ENCODE peak calls at places on chromosomes 1 and 21, in six cellular contexts. One of them, this sample, is unnamed.

GRCh38 chr1:9721606-9722377 is 70.3 kb downstream of the PIK3CD start:
- DNase-seq in sigmoid colon: no peak
- DNase-seq in MM.1S: peak; percentile 46
- DNase-seq in heart left ventricle: no peak
- DNase-seq in fibroblast of lung: no peak
- DNase-seq in lower leg skin: no peak
- DNase-seq in this sample: no peak

GRCh38 chr1:25879675-25880074 is 4.2 kb upstream of the PAQR7 start:
- DNase-seq in sigmoid colon: peak; percentile 38
- DNase-seq in MM.1S: no peak
- DNase-seq in heart left ventricle: no peak
- DNase-seq in fibroblast of lung: no peak
- DNase-seq in lower leg skin: no peak
- DNase-seq in this sample: no peak

GRCh38 chr1:238962941-238963340 is 423.4 kb upstream of the CHRM3 start:
- DNase-seq in sigmoid colon: no peak
- DNase-seq in MM.1S: no peak
- DNase-seq in heart left ventricle: no peak
- DNase-seq in fibroblast of lung: peak; percentile 51
- DNase-seq in lower leg skin: no peak
- DNase-seq in this sample: no peak

GRCh38 chr1:12518956-12519707 is 98.9 kb downstream of the DHRS3 start:
- DNase-seq in sigmoid colon: peak; percentile 97
- DNase-seq in MM.1S: no peak
- DNase-seq in heart left ventricle: peak; percentile 84
- DNase-seq in fibroblast of lung: peak; percentile 53
- DNase-seq in lower leg skin: peak; percentile 95
- DNase-seq in this sample: peak; percentile 80

GRCh38 chr21:46037338-46038325 is 56.1 kb downstream of the COL6A1 start:
- DNase-seq in sigmoid colon: no peak
- DNase-seq in MM.1S: no peak
- DNase-seq in heart left ventricle: peak; percentile 28
- DNase-seq in fibroblast of lung: no peak
- DNase-seq in lower leg skin: no peak
- DNase-seq in this sample: no peak

GRCh38 chr1:188762344-188762743 is 1715.3 kb downstream of the BRINP3 start:
- DNase-seq in sigmoid colon: no peak
- DNase-seq in MM.1S: no peak
- DNase-seq in heart left ventricle: no peak
- DNase-seq in fibroblast of lung: no peak
- DNase-seq in lower leg skin: no peak
- DNase-seq in this sample: no peak

GRCh38 chr1:105462308-105462707 is 1594.2 kb upstream of the PRMT6 start:
- DNase-seq in sigmoid colon: no peak
- DNase-seq in MM.1S: no peak
- DNase-seq in heart left ventricle: no peak
- DNase-seq in fibroblast of lung: no peak
- DNase-seq in lower leg skin: no peak
- DNase-seq in this sample: no peak

GRCh38 chr21:46424062-46424591 is 34.6 kb upstream of the DIP2A start:
- DNase-seq in sigmoid colon: no peak
- DNase-seq in MM.1S: no peak
- DNase-seq in heart left ventricle: no peak
- DNase-seq in fibroblast of lung: no peak
- DNase-seq in lower leg skin: no peak
- DNase-seq in this sample: no peak

GRCh38 chr1:159953866-159954515 is at the start of gene SLAMF9:
- DNase-seq in sigmoid colon: no peak
- DNase-seq in MM.1S: no peak
- DNase-seq in heart left ventricle: no peak
- DNase-seq in fibroblast of lung: peak; percentile 59
- DNase-seq in lower leg skin: peak; percentile 77
- DNase-seq in this sample: no peak

GRCh38 chr21:25330266-25330665 is 277.0 kb downstream of the MRPL39 start:
- DNase-seq in sigmoid colon: no peak
- DNase-seq in MM.1S: no peak
- DNase-seq in heart left ventricle: no peak
- DNase-seq in fibroblast of lung: no peak
- DNase-seq in lower leg skin: no peak
- DNase-seq in this sample: no peak

GRCh38 chr1:153032677-153033308 is 1.8 kb downstream of the SPRR1B start:
- DNase-seq in sigmoid colon: no peak
- DNase-seq in MM.1S: peak; percentile 18
- DNase-seq in heart left ventricle: no peak
- DNase-seq in fibroblast of lung: peak; percentile 59
- DNase-seq in lower leg skin: no peak
- DNase-seq in this sample: no peak

GRCh38 chr1:3064296-3064850 is 4.6 kb upstream of the PRDM16 start:
- DNase-seq in sigmoid colon: peak; percentile 56
- DNase-seq in MM.1S: no peak
- DNase-seq in heart left ventricle: no peak
- DNase-seq in fibroblast of lung: no peak
- DNase-seq in lower leg skin: peak; percentile 79
- DNase-seq in this sample: no peak

GRCh38 chr1:230758705-230759354 is 11.6 kb downstream of the CAPN9 start:
- DNase-seq in sigmoid colon: no peak
- DNase-seq in MM.1S: no peak
- DNase-seq in heart left ventricle: no peak
- DNase-seq in fibroblast of lung: no peak
- DNase-seq in lower leg skin: peak; percentile 56
- DNase-seq in this sample: no peak

GRCh38 chr1:61781151-61781550 is 38.9 kb downstream of the PATJ start:
- DNase-seq in sigmoid colon: no peak
- DNase-seq in MM.1S: no peak
- DNase-seq in heart left ventricle: no peak
- DNase-seq in fibroblast of lung: no peak
- DNase-seq in lower leg skin: no peak
- DNase-seq in this sample: no peak

GRCh38 chr1:228838717-228839500 is 103.6 kb downstream of the RHOU start:
- DNase-seq in sigmoid colon: no peak
- DNase-seq in MM.1S: no peak
- DNase-seq in heart left ventricle: no peak
- DNase-seq in fibroblast of lung: peak; percentile 48
- DNase-seq in lower leg skin: no peak
- DNase-seq in this sample: no peak

GRCh38 chr1:240465531-240465940 is 146.4 kb downstream of the GREM2 start:
- DNase-seq in sigmoid colon: no peak
- DNase-seq in MM.1S: peak; percentile 80
- DNase-seq in heart left ventricle: no peak
- DNase-seq in fibroblast of lung: peak; percentile 45
- DNase-seq in lower leg skin: no peak
- DNase-seq in this sample: no peak

GRCh38 chr1:159266832-159267231 is 35.3 kb upstream of the FCER1A start:
- DNase-seq in sigmoid colon: no peak
- DNase-seq in MM.1S: no peak
- DNase-seq in heart left ventricle: no peak
- DNase-seq in fibroblast of lung: no peak
- DNase-seq in lower leg skin: no peak
- DNase-seq in this sample: no peak

GRCh38 chr1:151756291-151756690 is 7.0 kb downstream of the MRPL9 start:
- DNase-seq in sigmoid colon: no peak
- DNase-seq in MM.1S: no peak
- DNase-seq in heart left ventricle: no peak
- DNase-seq in fibroblast of lung: peak; percentile 31
- DNase-seq in lower leg skin: no peak
- DNase-seq in this sample: no peak

GRCh38 chr21:8990326-8991087 is 1530.9 kb upstream of the TPTE start:
- DNase-seq in sigmoid colon: peak; percentile 54
- DNase-seq in MM.1S: no peak
- DNase-seq in heart left ventricle: no peak
- DNase-seq in fibroblast of lung: peak; percentile 49
- DNase-seq in lower leg skin: peak; percentile 70
- DNase-seq in this sample: no peak

DNA sequence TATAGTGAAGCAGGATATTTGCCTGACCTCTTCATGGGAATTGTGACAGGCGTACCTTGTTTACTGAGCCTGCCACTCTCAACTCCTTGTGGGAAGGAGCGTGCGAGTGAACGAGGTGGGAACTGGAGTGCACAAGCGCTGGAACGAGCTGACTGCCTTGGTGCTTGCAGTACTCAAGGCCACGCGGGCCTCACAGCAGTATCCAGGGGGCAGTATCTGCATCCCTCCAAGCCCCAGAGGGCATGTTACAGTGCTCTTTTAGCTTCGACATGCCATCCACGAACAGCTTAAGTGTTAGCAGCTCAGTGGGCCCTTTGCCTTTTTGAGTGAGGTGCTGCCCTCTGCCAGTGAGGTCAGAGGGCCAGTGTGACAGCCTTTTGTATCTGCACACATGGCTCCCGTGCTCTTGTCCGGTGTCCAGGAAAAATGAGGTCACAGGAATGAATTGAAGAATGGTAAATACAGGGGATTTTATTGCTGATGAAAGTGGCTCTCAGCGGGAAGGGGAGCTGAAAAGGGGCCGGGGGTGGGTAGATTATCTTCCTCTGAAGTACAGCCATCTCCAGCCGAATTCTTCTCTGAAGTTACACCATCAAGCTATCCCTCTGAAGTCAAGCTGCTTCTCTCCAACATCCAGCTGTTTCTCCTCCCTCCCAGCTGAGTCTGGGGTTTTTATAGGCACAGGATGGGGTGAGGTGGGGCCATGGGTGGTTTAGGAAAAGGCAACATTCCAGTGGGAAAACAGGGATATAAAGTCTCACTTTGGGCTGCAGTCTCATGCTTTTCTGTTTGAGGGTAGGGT is 69.3 kb downstream of the EPB41 start:
- DNase-seq in sigmoid colon: peak; percentile 67
- DNase-seq in MM.1S: no peak
- DNase-seq in heart left ventricle: peak; percentile 74
- DNase-seq in fibroblast of lung: no peak
- DNase-seq in lower leg skin: no peak
- DNase-seq in this sample: peak; percentile 18
- TF ChIP-seq CTCF in sigmoid colon: no peak
- TF ChIP-seq CTCF in MM.1S: no peak
- TF ChIP-seq CTCF in heart left ventricle: peak; percentile 24
- TF ChIP-seq CTCF in fibroblast of lung: no peak
- TF ChIP-seq CTCF in lower leg skin: no peak
- TF ChIP-seq CTCF in this sample: peak; percentile 24

GRCh38 chr1:110551278-110551809 is 32.4 kb upstream of the KCNA10 start:
- DNase-seq in sigmoid colon: no peak
- DNase-seq in MM.1S: no peak
- DNase-seq in heart left ventricle: no peak
- DNase-seq in fibroblast of lung: no peak
- DNase-seq in lower leg skin: no peak
- DNase-seq in this sample: no peak

GRCh38 chr1:110544753-110545152 is 25.8 kb upstream of the KCNA10 start:
- DNase-seq in sigmoid colon: no peak
- DNase-seq in MM.1S: no peak
- DNase-seq in heart left ventricle: no peak
- DNase-seq in fibroblast of lung: no peak
- DNase-seq in lower leg skin: no peak
- DNase-seq in this sample: no peak

GRCh38 chr1:110545492-110545891 is 26.5 kb upstream of the KCNA10 start:
- DNase-seq in sigmoid colon: no peak
- DNase-seq in MM.1S: no peak
- DNase-seq in heart left ventricle: no peak
- DNase-seq in fibroblast of lung: no peak
- DNase-seq in lower leg skin: no peak
- DNase-seq in this sample: no peak

GRCh38 chr1:110547017-110547416 is 28.0 kb upstream of the KCNA10 start:
- DNase-seq in sigmoid colon: no peak
- DNase-seq in MM.1S: no peak
- DNase-seq in heart left ventricle: no peak
- DNase-seq in fibroblast of lung: no peak
- DNase-seq in lower leg skin: no peak
- DNase-seq in this sample: no peak

DNA sequence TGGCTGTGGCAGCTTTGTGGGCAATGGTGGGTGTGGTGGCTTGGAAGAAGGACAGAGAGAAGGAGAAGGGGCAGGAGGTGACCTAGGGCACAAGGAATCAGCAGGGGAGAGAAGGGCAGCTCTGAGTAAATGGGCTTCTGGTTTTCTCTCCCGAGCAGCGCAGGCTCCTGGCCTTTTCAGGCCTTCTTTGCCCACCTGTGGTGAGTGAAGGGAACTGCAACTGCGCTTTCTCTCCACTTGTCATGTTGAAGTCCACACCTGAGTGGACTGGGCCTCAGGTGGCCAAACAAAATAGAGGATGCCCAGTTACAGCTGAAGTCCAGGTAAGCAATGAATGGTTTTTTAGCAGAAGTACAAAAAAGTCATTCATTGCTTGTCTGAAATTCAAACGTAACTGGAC is 29.4 kb upstream of the KCNA10 start:
- DNase-seq in sigmoid colon: no peak
- DNase-seq in MM.1S: no peak
- DNase-seq in heart left ventricle: no peak
- DNase-seq in fibroblast of lung: no peak
- DNase-seq in lower leg skin: no peak
- DNase-seq in this sample: no peak
- TF ChIP-seq CTCF in sigmoid colon: no peak
- TF ChIP-seq CTCF in MM.1S: peak; percentile 30
- TF ChIP-seq CTCF in heart left ventricle: peak; percentile 20
- TF ChIP-seq CTCF in fibroblast of lung: peak; percentile 30
- TF ChIP-seq CTCF in lower leg skin: no peak
- TF ChIP-seq CTCF in this sample: peak; percentile 59

GRCh38 chr1:51839094-51839493 is 39.4 kb downstream of the NRDC start:
- DNase-seq in sigmoid colon: no peak
- DNase-seq in MM.1S: peak; percentile 12
- DNase-seq in heart left ventricle: no peak
- DNase-seq in fibroblast of lung: no peak
- DNase-seq in lower leg skin: no peak
- DNase-seq in this sample: no peak
- TF ChIP-seq CTCF in sigmoid colon: no peak
- TF ChIP-seq CTCF in MM.1S: no peak
- TF ChIP-seq CTCF in heart left ventricle: no peak
- TF ChIP-seq CTCF in fibroblast of lung: no peak
- TF ChIP-seq CTCF in lower leg skin: no peak
- TF ChIP-seq CTCF in this sample: no peak

GRCh38 chr1:203799157-203799556 is 3.7 kb downstream of the ZBED6 start:
- DNase-seq in sigmoid colon: no peak
- DNase-seq in MM.1S: no peak
- DNase-seq in heart left ventricle: no peak
- DNase-seq in fibroblast of lung: peak; percentile 34
- DNase-seq in lower leg skin: no peak
- DNase-seq in this sample: no peak

GRCh38 chr1:203797216-203797615 is 1.8 kb downstream of the ZBED6 start:
- DNase-seq in sigmoid colon: no peak
- DNase-seq in MM.1S: no peak
- DNase-seq in heart left ventricle: no peak
- DNase-seq in fibroblast of lung: no peak
- DNase-seq in lower leg skin: no peak
- DNase-seq in this sample: no peak

GRCh38 chr1:203800001-203800400 is 4.6 kb downstream of the ZBED6 start:
- DNase-seq in sigmoid colon: no peak
- DNase-seq in MM.1S: no peak
- DNase-seq in heart left ventricle: no peak
- DNase-seq in fibroblast of lung: no peak
- DNase-seq in lower leg skin: no peak
- DNase-seq in this sample: no peak

GRCh38 chr1:203796223-203796747 is 862 bp downstream of the ZBED6 start:
- DNase-seq in sigmoid colon: no peak
- DNase-seq in MM.1S: peak; percentile 40
- DNase-seq in heart left ventricle: no peak
- DNase-seq in fibroblast of lung: peak; percentile 36
- DNase-seq in lower leg skin: no peak
- DNase-seq in this sample: no peak

DNA sequence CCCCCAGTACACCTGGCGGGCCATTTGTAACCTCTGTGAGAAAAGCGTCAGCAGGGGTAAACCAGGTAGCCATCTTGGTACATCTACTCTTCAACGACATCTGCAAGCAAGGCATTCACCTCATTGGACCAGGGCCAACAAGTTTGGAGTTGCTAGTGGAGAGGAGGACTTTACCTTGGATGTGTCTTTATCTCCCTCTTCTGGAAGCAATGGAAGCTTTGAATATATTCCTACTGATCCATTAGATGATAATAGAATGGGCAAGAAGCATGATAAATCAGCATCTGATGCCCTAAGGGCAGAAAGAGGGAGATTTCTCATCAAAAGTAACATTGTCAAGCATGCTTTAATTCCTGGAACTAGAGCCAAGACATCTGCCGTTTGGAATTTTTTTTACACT is 2.5 kb downstream of the ZBED6 start:
- DNase-seq in sigmoid colon: peak; percentile 69
- DNase-seq in MM.1S: no peak
- DNase-seq in heart left ventricle: no peak
- DNase-seq in fibroblast of lung: no peak
- DNase-seq in lower leg skin: no peak
- DNase-seq in this sample: no peak
- TF ChIP-seq CTCF in sigmoid colon: no peak
- TF ChIP-seq CTCF in MM.1S: no peak
- TF ChIP-seq CTCF in heart left ventricle: no peak
- TF ChIP-seq CTCF in fibroblast of lung: no peak
- TF ChIP-seq CTCF in lower leg skin: no peak
- TF ChIP-seq CTCF in this sample: no peak